ENCODE peak calls at places on chromosomes 12 and 14, in four cellular contexts. One of them, this sample, is unnamed.

GRCh38 chr12:53613821-53614220 is 12.4 kb downstream of the ATF7 start:
- DNase-seq in GM12878: no peak
- DNase-seq in HL-60: no peak
- DNase-seq in K562: no peak
- DNase-seq in this sample: no peak

GRCh38 chr12:94235894-94236293 is 87.5 kb downstream of the PLXNC1 start:
- DNase-seq in GM12878: no peak
- DNase-seq in HL-60: no peak
- DNase-seq in K562: no peak
- DNase-seq in this sample: no peak

GRCh38 chr12:108226866-108227265 is 97.8 kb downstream of the WSCD2 start:
- DNase-seq in GM12878: no peak
- DNase-seq in HL-60: no peak
- DNase-seq in K562: no peak
- DNase-seq in this sample: no peak

GRCh38 chr12:219891-220352 is 6.0 kb upstream of the SLC6A12 start:
- DNase-seq in GM12878: no peak
- DNase-seq in HL-60: peak
- DNase-seq in K562: peak
- DNase-seq in this sample: peak

GRCh38 chr12:71691504-71692129 is 5.7 kb downstream of the TMEM19 start:
- DNase-seq in GM12878: no peak
- DNase-seq in HL-60: no peak
- DNase-seq in K562: no peak
- DNase-seq in this sample: no peak

GRCh38 chr12:12442548-12443071 is 85.7 kb downstream of the BORCS5 start:
- DNase-seq in GM12878: no peak
- DNase-seq in HL-60: no peak
- DNase-seq in K562: no peak
- DNase-seq in this sample: no peak

GRCh38 chr12:122499991-122500684 is 594 bp downstream of the ZCCHC8 start:
- DNase-seq in GM12878: no peak
- DNase-seq in HL-60: no peak
- DNase-seq in K562: peak
- DNase-seq in this sample: peak

GRCh38 chr14:49769171-49769570 is 1.2 kb downstream of the KLHDC2 start:
- DNase-seq in GM12878: no peak
- DNase-seq in HL-60: no peak
- DNase-seq in K562: no peak
- DNase-seq in this sample: no peak

GRCh38 chr12:107352347-107353081 is 259.2 kb upstream of the CRY1 start:
- DNase-seq in GM12878: no peak
- DNase-seq in HL-60: no peak
- DNase-seq in K562: no peak
- DNase-seq in this sample: no peak

GRCh38 chr12:14741153-14741552 is 44.8 kb upstream of the GUCY2C start:
- DNase-seq in GM12878: peak
- DNase-seq in HL-60: no peak
- DNase-seq in K562: no peak
- DNase-seq in this sample: no peak

GRCh38 chr14:75445958-75446357 is 18.1 kb downstream of the JDP2 start:
- DNase-seq in GM12878: no peak
- DNase-seq in HL-60: no peak
- DNase-seq in K562: no peak
- DNase-seq in this sample: no peak

GRCh38 chr12:21476949-21477348 is 24.5 kb downstream of the RECQL start:
- DNase-seq in GM12878: no peak
- DNase-seq in HL-60: no peak
- DNase-seq in K562: no peak
- DNase-seq in this sample: no peak

GRCh38 chr14:71139058-71139946 is 232.0 kb downstream of the PCNX1 start:
- DNase-seq in GM12878: peak
- DNase-seq in HL-60: no peak
- DNase-seq in K562: peak
- DNase-seq in this sample: peak

GRCh38 chr14:75861161-75861621 is 120.6 kb downstream of the TGFB3 start:
- DNase-seq in GM12878: no peak
- DNase-seq in HL-60: no peak
- DNase-seq in K562: peak
- DNase-seq in this sample: no peak

GRCh38 chr14:81565441-81566290 is 32.0 kb upstream of the SEL1L start:
- DNase-seq in GM12878: no peak
- DNase-seq in HL-60: peak
- DNase-seq in K562: peak
- DNase-seq in this sample: peak

DNA sequence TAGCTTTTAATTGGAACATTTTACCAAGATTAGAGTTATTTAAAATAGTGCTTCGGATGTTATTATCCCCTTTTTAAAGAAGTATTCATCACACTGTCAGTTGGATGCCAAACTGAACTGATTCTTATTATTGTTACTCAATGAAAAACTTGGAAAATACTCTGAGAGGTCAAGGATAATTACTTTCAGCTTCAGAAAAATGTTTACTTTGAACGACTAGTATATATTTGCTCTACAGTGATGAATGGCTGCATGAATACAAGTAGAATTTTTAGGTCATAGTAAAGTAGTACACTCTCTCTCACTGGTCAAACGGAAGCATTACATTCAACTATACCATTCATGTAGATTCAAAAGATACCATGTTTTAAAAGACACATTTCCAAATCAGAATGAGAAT is 269.2 kb downstream of the CCDC91 start:
- DNase-seq in GM12878: no peak
- DNase-seq in HL-60: no peak
- DNase-seq in K562: no peak
- DNase-seq in this sample: no peak
- TF ChIP-seq SPI1 in GM12878: no peak
- TF ChIP-seq SPI1 in HL-60: no peak
- TF ChIP-seq SPI1 in K562: no peak
- TF ChIP-seq SPI1 in this sample: no peak

DNA sequence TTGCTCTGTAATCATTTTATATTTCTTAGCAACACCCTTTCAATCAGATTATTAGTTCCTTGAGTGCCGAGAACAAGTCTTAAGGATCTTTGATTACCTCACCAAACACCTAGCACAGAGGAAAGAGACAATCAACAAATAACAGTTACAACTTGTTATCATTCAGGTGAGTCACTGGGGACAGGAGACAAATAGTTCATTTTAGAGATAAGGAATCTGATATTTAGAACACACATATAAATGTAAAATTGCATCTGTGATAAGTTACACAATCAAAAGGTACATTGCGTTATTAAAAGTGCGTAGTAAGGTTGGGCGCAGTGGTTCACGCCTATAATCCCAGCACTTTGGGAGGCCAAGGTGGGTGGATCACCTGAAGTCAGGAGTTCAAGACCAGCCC is 5.1 kb upstream of the STXBP6 start:
- DNase-seq in GM12878: no peak
- DNase-seq in HL-60: no peak
- DNase-seq in K562: no peak
- DNase-seq in this sample: no peak
- TF ChIP-seq POLR2AphosphoS5 in GM12878: no peak
- TF ChIP-seq POLR2AphosphoS5 in HL-60: no peak
- TF ChIP-seq POLR2AphosphoS5 in K562: no peak
- TF ChIP-seq POLR2AphosphoS5 in this sample: no peak

DNA sequence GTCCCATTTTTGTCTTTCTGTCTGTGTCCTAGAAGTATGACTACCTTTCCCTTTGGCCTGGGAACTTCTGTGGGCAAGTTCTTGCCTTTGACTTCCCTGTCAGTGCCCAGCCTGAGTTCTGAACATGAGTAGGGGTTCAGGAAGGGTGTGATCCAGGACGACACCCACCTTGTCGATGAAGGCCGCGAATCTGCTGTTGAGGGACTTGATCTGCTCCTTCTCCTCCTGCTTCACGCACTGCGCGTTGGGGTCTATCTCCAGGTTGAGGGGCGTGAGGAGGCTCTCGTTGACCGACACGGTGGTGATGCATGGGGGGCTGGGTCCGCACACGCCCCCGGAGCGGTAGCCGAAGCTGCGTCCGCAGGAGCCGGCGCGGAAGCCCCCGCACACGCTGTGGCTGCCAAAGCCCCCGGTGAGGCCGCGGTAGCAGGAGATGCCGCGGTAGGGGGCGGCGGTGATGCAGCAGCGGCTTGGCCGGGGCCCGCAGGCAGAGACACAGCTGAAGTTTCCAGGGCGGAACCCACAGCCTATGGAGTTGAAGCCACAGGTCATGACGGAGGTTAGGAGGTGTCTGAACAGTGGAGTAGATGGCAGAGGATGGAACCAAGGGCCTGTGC is at the start of gene KRT83:
- DNase-seq in GM12878: no peak
- DNase-seq in HL-60: no peak
- DNase-seq in K562: no peak
- DNase-seq in this sample: no peak
- TF ChIP-seq SPI1 in GM12878: no peak
- TF ChIP-seq SPI1 in HL-60: no peak
- TF ChIP-seq SPI1 in K562: no peak
- TF ChIP-seq SPI1 in this sample: no peak

GRCh38 chr12:69929125-69929524 is 104.1 kb downstream of the MYRFL start:
- DNase-seq in GM12878: no peak
- DNase-seq in HL-60: no peak
- DNase-seq in K562: no peak
- DNase-seq in this sample: no peak

GRCh38 chr12:69932154-69932553 is 107.1 kb downstream of the MYRFL start:
- DNase-seq in GM12878: no peak
- DNase-seq in HL-60: no peak
- DNase-seq in K562: no peak
- DNase-seq in this sample: no peak

GRCh38 chr12:69933115-69933552 is 108.1 kb downstream of the MYRFL start:
- DNase-seq in GM12878: no peak
- DNase-seq in HL-60: no peak
- DNase-seq in K562: no peak
- DNase-seq in this sample: peak

GRCh38 chr12:69927145-69927544 is 102.1 kb downstream of the MYRFL start:
- DNase-seq in GM12878: no peak
- DNase-seq in HL-60: peak
- DNase-seq in K562: no peak
- DNase-seq in this sample: no peak

GRCh38 chr12:69929531-69929930 is 104.5 kb downstream of the MYRFL start:
- DNase-seq in GM12878: no peak
- DNase-seq in HL-60: no peak
- DNase-seq in K562: no peak
- DNase-seq in this sample: no peak
- TF ChIP-seq POLR2AphosphoS5 in GM12878: no peak
- TF ChIP-seq POLR2AphosphoS5 in HL-60: no peak
- TF ChIP-seq POLR2AphosphoS5 in K562: no peak
- TF ChIP-seq POLR2AphosphoS5 in this sample: no peak